ENCODE peak calls at places on chromosomes 7 and 10, in seven cellular contexts. G, M, U, O, L, R and H are unnamed samples.

GRCh38 chr7:101740981-101741725 is 76.3 kb upstream of the CUX1 start:
- DNase-seq in G (no peak), M (no peak), U (no peak), O (no peak), L (no peak), R (no peak), H (no peak)

GRCh38 chr10:110868981-110869380 is 2.7 kb upstream of the PDCD4 start:
- DNase-seq in G (peak; percentile 76), M (no peak), U (no peak), O (no peak), L (no peak), R (no peak), H (no peak)

GRCh38 chr10:132904169-132904813 is 38.1 kb downstream of the CFAP46 start:
- DNase-seq in G (no peak), M (peak; percentile 34), U (peak; percentile 31), O (no peak), L (peak; percentile 63), R (peak; percentile 4), H (no peak)

GRCh38 chr10:77554996-77555397 is 82.6 kb downstream of the KCNMA1 start:
- DNase-seq in G (no peak), M (no peak), U (no peak), O (no peak), L (no peak), R (no peak), H (no peak)

GRCh38 chr10:95462740-95463667 is 98.2 kb downstream of the SORBS1 start:
- DNase-seq in G (no peak), M (no peak), U (no peak), O (no peak), L (no peak), R (no peak), H (no peak)

GRCh38 chr10:72126184-72126871 is 38.0 kb upstream of the SPOCK2 start:
- DNase-seq in G (no peak), M (peak; percentile 78), U (no peak), O (no peak), L (no peak), R (no peak), H (no peak)

GRCh38 chr7:111841596-111842209 is 279.4 kb upstream of the IMMP2L start:
- DNase-seq in G (no peak), M (no peak), U (no peak), O (no peak), L (no peak), R (no peak), H (no peak)

GRCh38 chr7:90621130-90621891 is 25.2 kb downstream of the CDK14 start:
- DNase-seq in G (no peak), M (no peak), U (no peak), O (no peak), L (no peak), R (no peak), H (no peak)

GRCh38 chr10:60424971-60425370 is 35.3 kb upstream of the ANK3 start:
- DNase-seq in G (no peak), M (no peak), U (no peak), O (no peak), L (no peak), R (no peak), H (no peak)

GRCh38 chr7:30469303-30469702 is 9.3 kb downstream of the NOD1 start:
- DNase-seq in G (peak; percentile 25), M (peak; percentile 100), U (no peak), O (no peak), L (peak; percentile 93), R (no peak), H (no peak)

GRCh38 chr7:75596727-75597614 is 104.9 kb downstream of the SPDYE5 start:
- DNase-seq in G (peak; percentile 66), M (peak; percentile 15), U (no peak), O (no peak), L (no peak), R (no peak), H (no peak)

GRCh38 chr10:14325325-14325955 is 5.3 kb downstream of the FRMD4A start:
- DNase-seq in G (peak; percentile 82), M (peak; percentile 51), U (no peak), O (peak; percentile 55), L (peak; percentile 80), R (peak; percentile 14), H (no peak)

GRCh38 chr10:13658256-13658655 is 71.5 kb downstream of the PRPF18 start:
- DNase-seq in G (no peak), M (no peak), U (no peak), O (no peak), L (no peak), R (no peak), H (no peak)

GRCh38 chr10:62527019-62527827 is 153.1 kb downstream of the ZNF365 start:
- DNase-seq in G (peak; percentile 61), M (peak; percentile 40), U (no peak), O (no peak), L (no peak), R (no peak), H (no peak)

GRCh38 chr10:120421250-120421649 is 35.8 kb upstream of the PLPP4 start:
- DNase-seq in G (no peak), M (no peak), U (no peak), O (no peak), L (no peak), R (no peak), H (no peak)

GRCh38 chr10:46283945-46284285 is 2.9 kb upstream of the ANTXRL start:
- DNase-seq in G (no peak), M (no peak), U (no peak), O (no peak), L (no peak), R (no peak), H (no peak)

GRCh38 chr7:27197137-27198042 is 2.5 kb downstream of the HOXA13 start:
- DNase-seq in G (no peak), M (no peak), U (no peak), O (no peak), L (no peak), R (no peak), H (no peak)

GRCh38 chr7:108662783-108663182 is 93.1 kb downstream of the DNAJB9 start:
- DNase-seq in G (no peak), M (no peak), U (no peak), O (no peak), L (no peak), R (no peak), H (no peak)

GRCh38 chr7:30998180-30998579 is 34.4 kb downstream of the GHRHR start:
- DNase-seq in G (no peak), M (peak; percentile 58), U (no peak), O (no peak), L (peak; percentile 64), R (no peak), H (no peak)

GRCh38 chr10:113712755-113713154 is 33.0 kb downstream of the CASP7 start:
- DNase-seq in G (no peak), M (no peak), U (no peak), O (no peak), L (no peak), R (no peak), H (no peak)

GRCh38 chr7:64557601-64558322 is 5.1 kb downstream of the ZNF680 start:
- DNase-seq in G (no peak), M (no peak), U (no peak), O (no peak), L (no peak), R (no peak), H (no peak)

GRCh38 chr10:1266033-1266802 is 210.0 kb downstream of the WDR37 start:
- DNase-seq in G (no peak), M (no peak), U (no peak), O (no peak), L (no peak), R (no peak), H (no peak)

GRCh38 chr10:132110713-132111112 is 45.0 kb downstream of the JAKMIP3 start:
- DNase-seq in G (peak; percentile 49), M (no peak), U (no peak), O (no peak), L (peak; percentile 59), R (no peak), H (no peak)

GRCh38 chr10:79256264-79256806 is 90.9 kb upstream of the PPIF start:
- DNase-seq in G (no peak), M (no peak), U (no peak), O (no peak), L (no peak), R (no peak), H (no peak)

GRCh38 chr7:108454674-108455523 is 1.3 kb downstream of the NRCAM start:
- DNase-seq in G (no peak), M (peak; percentile 30), U (peak; percentile 80), O (no peak), L (no peak), R (no peak), H (no peak)

GRCh38 chr7:79598351-79598750 is 144.9 kb upstream of the MAGI2 start:
- DNase-seq in G (no peak), M (no peak), U (peak; percentile 31), O (peak; percentile 6), L (no peak), R (no peak), H (no peak)